ENCODE peak calls at places on chromosomes 3 and 15, in eight cellular contexts. Y, P, Z, F, O, M, G and V are unnamed samples.

GRCh38 chr3:65412591-65412990 is 626.1 kb downstream of the MAGI1 start:
- DNase-seq in Y (no peak), P (peak), Z (peak), F (no peak), O (no peak), M (no peak), G (no peak), V (peak)

GRCh38 chr15:74367296-74367854 is at the start of gene CYP11A1:
- DNase-seq in Y (no peak), P (no peak), Z (no peak), F (no peak), O (no peak), M (no peak), G (no peak), V (no peak)

GRCh38 chr15:70863450-70864218 is 9.7 kb upstream of the LARP6 start:
- DNase-seq in Y (no peak), P (no peak), Z (peak), F (no peak), O (no peak), M (peak), G (no peak), V (peak)

GRCh38 chr15:35657679-35658201 is 111.8 kb upstream of the DPH6 start:
- DNase-seq in Y (no peak), P (no peak), Z (no peak), F (no peak), O (no peak), M (peak), G (no peak), V (peak)

GRCh38 chr3:165653130-165653778 is 184.0 kb downstream of the BCHE start:
- DNase-seq in Y (no peak), P (no peak), Z (no peak), F (peak), O (no peak), M (no peak), G (no peak), V (no peak)

GRCh38 chr3:145704020-145704419 is 457.0 kb downstream of the PLOD2 start:
- DNase-seq in Y (no peak), P (no peak), Z (no peak), F (peak), O (no peak), M (peak), G (no peak), V (peak)

GRCh38 chr3:110814170-110815007 is 257.2 kb upstream of the NECTIN3 start:
- DNase-seq in Y (no peak), P (no peak), Z (peak), F (peak), O (no peak), M (peak), G (peak), V (peak)

GRCh38 chr15:90402230-90402629 is 14.2 kb downstream of the IQGAP1 start:
- DNase-seq in Y (no peak), P (peak), Z (peak), F (peak), O (no peak), M (peak), G (no peak), V (peak)

GRCh38 chr3:16600771-16601538 is 4.3 kb downstream of the DAZL start:
- DNase-seq in Y (peak), P (peak), Z (peak), F (peak), O (peak), M (peak), G (peak), V (peak)

GRCh38 chr15:95291878-95292472 is 1038.5 kb upstream of the NR2F2 start:
- DNase-seq in Y (no peak), P (peak), Z (peak), F (peak), O (peak), M (peak), G (no peak), V (peak)

GRCh38 chr3:108441081-108441507 is 69.3 kb downstream of the MYH15 start:
- DNase-seq in Y (no peak), P (no peak), Z (no peak), F (no peak), O (peak), M (no peak), G (no peak), V (no peak)

GRCh38 chr3:176987901-176988300 is 209.4 kb downstream of the TBL1XR1 start:
- DNase-seq in Y (no peak), P (peak), Z (no peak), F (no peak), O (no peak), M (peak), G (no peak), V (peak)

GRCh38 chr3:57060089-57060829 is at the start of gene SPATA12:
- DNase-seq in Y (no peak), P (peak), Z (peak), F (peak), O (no peak), M (peak), G (no peak), V (peak)

GRCh38 chr15:60399246-60399915 is 1.6 kb upstream of the ANXA2 start:
- DNase-seq in Y (no peak), P (no peak), Z (no peak), F (no peak), O (no peak), M (no peak), G (no peak), V (no peak)